ENCODE peak calls at places on chromosomes 6 and 20, in nine cellular contexts. B, R, V, A, E, C, U, F and Q are unnamed samples.

GRCh38 chr6:130148181-130148580 is 74.6 kb downstream of the SAMD3 start:
- DNase-seq in R (no peak), U (no peak), B (no peak), F (peak), C (peak), E (peak), A (no peak), V (no peak), Q (no peak)

GRCh38 chr6:163260911-163261310 is 153.6 kb upstream of the QKI start:
- DNase-seq in F (no peak), U (no peak), C (no peak), R (no peak), A (no peak), V (no peak), B (no peak), E (no peak), Q (no peak)

GRCh38 chr6:51618563-51618962 is 468.9 kb downstream of the PKHD1 start:
- DNase-seq in C (peak), U (no peak), F (no peak), V (no peak), R (no peak), E (no peak), B (no peak), A (no peak), Q (no peak)

GRCh38 chr6:13273931-13274706 is 54.2 kb downstream of the TBC1D7 start:
- DNase-seq in U (peak), R (peak), V (no peak), F (peak), B (no peak), E (peak), A (no peak), C (no peak), Q (no peak)

GRCh38 chr6:107132330-107132954 is 17.1 kb upstream of the BEND3 start:
- DNase-seq in U (no peak), B (no peak), F (no peak), E (no peak), A (peak), C (peak), R (no peak), V (peak), Q (peak)

GRCh38 chr6:138517635-138518034 is 18.3 kb upstream of the NHSL1 start:
- DNase-seq in R (peak), A (peak), F (peak), C (peak), U (peak), E (peak), V (no peak), B (no peak), Q (peak)

GRCh38 chr6:57222684-57223077 is 574 bp upstream of the RAB23 start:
- DNase-seq in R (no peak), C (no peak), A (no peak), B (no peak), F (no peak), E (no peak), U (no peak), V (no peak), Q (no peak)

GRCh38 chr6:431986-432385 is 40.4 kb downstream of the IRF4 start:
- DNase-seq in R (no peak), E (no peak), B (no peak), A (no peak), U (no peak), C (no peak), V (no peak), F (no peak), Q (no peak)

GRCh38 chr6:57108691-57109090 is 18.7 kb downstream of the ZNF451 start:
- DNase-seq in B (no peak), E (peak), U (no peak), A (no peak), R (no peak), V (no peak), C (no peak), F (no peak), Q (no peak)

GRCh38 chr6:137823826-137824501 is 43.1 kb upstream of the TNFAIP3 start:
- DNase-seq in B (no peak), E (no peak), C (peak), U (peak), A (peak), R (peak), F (peak), V (peak), Q (peak)

GRCh38 chr20:41373851-41374567 is 7.4 kb upstream of the EMILIN3 start:
- DNase-seq in R (no peak), C (no peak), E (no peak), F (no peak), V (no peak), A (no peak), B (no peak), U (no peak), Q (no peak)

GRCh38 chr20:53569606-53570307 is 23.9 kb downstream of the ZNF217 start:
- DNase-seq in V (no peak), B (no peak), U (peak), R (no peak), A (no peak), E (no peak), C (no peak), F (no peak), Q (no peak)

GRCh38 chr6:106974999-106975698 is 620 bp upstream of the CD24 start:
- DNase-seq in E (peak), F (no peak), V (peak), C (peak), B (no peak), R (peak), U (peak), A (peak), Q (peak)

GRCh38 chr6:35500782-35501181 is 3.9 kb upstream of the TEAD3 start:
- DNase-seq in C (peak), F (no peak), A (no peak), U (no peak), R (no peak), E (no peak), B (no peak), V (no peak), Q (no peak)

GRCh38 chr6:408599-409102 is 17.1 kb downstream of the IRF4 start:
- DNase-seq in V (peak), E (no peak), A (no peak), F (no peak), R (peak), B (peak), C (peak), U (no peak), Q (peak)

GRCh38 chr6:126873791-126874190 is 244.7 kb upstream of the RSPO3 start:
- DNase-seq in F (no peak), A (no peak), E (no peak), C (no peak), B (no peak), V (no peak), U (no peak), R (no peak), Q (no peak)

GRCh38 chr6:26604797-26605196 is 8.0 kb downstream of the ABT1 start:
- DNase-seq in C (no peak), R (no peak), A (no peak), V (no peak), U (no peak), F (no peak), B (no peak), E (no peak), Q (no peak)

GRCh38 chr6:151721671-151722070 is 85.8 kb upstream of the ESR1 start:
- DNase-seq in F (no peak), E (no peak), R (no peak), C (no peak), B (no peak), A (no peak), V (no peak), U (no peak), Q (no peak)

GRCh38 chr6:105781248-105781647 is 304.9 kb upstream of the PRDM1 start:
- DNase-seq in C (peak), R (no peak), B (no peak), E (no peak), A (no peak), F (no peak), V (no peak), U (no peak), Q (no peak)

GRCh38 chr6:89986650-89987074 is 92.4 kb downstream of the GJA10 start:
- DNase-seq in R (no peak), U (no peak), E (no peak), A (no peak), B (no peak), V (no peak), C (peak), F (no peak), Q (no peak)